ENCODE peak calls at places on chromosomes 11 and 22, in six cellular contexts. I is Peyer's patch, N is aorta, J is SK-N-SH, C is endodermal cell, X is adrenal gland. R is an unnamed sample.

GRCh38 chr11:106305458-106305857 is 228.0 kb downstream of the AASDHPPT start:
- DNase-seq in J (no peak), N (no peak), X (no peak), C (no peak), I (no peak), R (no peak)

GRCh38 chr11:66860449-66860831 is 3.6 kb downstream of the LRFN4 start:
- DNase-seq in J (no peak), I (no peak), C (peak; percentile 74), X (no peak), N (no peak), R (no peak)

GRCh38 chr22:48592488-48592887 is 1235.2 kb downstream of the BRD1 start:
- DNase-seq in N (no peak), X (no peak), I (no peak), J (no peak), C (no peak), R (no peak)

GRCh38 chr11:19698493-19699292 is 13.9 kb upstream of the NAV2 start:
- DNase-seq in N (no peak), X (no peak), C (no peak), I (no peak), J (no peak), R (no peak)

GRCh38 chr11:79940165-79940564 is 499.3 kb upstream of the TENM4 start:
- DNase-seq in N (no peak), X (no peak), C (peak; percentile 70), I (no peak), J (no peak), R (no peak)

GRCh38 chr22:39182478-39183030 is 30.1 kb upstream of the CBX7 start:
- DNase-seq in I (no peak), N (peak; percentile 16), J (no peak), X (no peak), C (no peak), R (no peak)

GRCh38 chr11:115869780-115870431 is 365.7 kb upstream of the CADM1 start:
- DNase-seq in I (no peak), C (peak; percentile 89), X (no peak), J (peak; percentile 55), N (no peak), R (peak; percentile 46)

GRCh38 chr11:71447791-71448256 is 369 bp downstream of the DHCR7 start:
- DNase-seq in X (peak; percentile 74), N (no peak), J (peak; percentile 79), I (peak; percentile 66), C (no peak), R (no peak)

GRCh38 chr11:69437001-69437875 is 44.2 kb upstream of the LINC01488 start:
- DNase-seq in X (no peak), I (no peak), N (peak; percentile 70), J (no peak), C (peak; percentile 94), R (peak; percentile 94)

GRCh38 chr11:11230802-11231562 is 122.1 kb downstream of the CSNK2A3 start:
- DNase-seq in J (peak; percentile 36), I (no peak), X (no peak), C (peak; percentile 87), N (no peak), R (no peak)

GRCh38 chr11:72781313-72782080 is 12.3 kb downstream of the STARD10 start:
- DNase-seq in X (peak; percentile 56), I (peak; percentile 70), C (peak; percentile 82), J (peak; percentile 92), N (peak; percentile 85), R (no peak)

DNA sequence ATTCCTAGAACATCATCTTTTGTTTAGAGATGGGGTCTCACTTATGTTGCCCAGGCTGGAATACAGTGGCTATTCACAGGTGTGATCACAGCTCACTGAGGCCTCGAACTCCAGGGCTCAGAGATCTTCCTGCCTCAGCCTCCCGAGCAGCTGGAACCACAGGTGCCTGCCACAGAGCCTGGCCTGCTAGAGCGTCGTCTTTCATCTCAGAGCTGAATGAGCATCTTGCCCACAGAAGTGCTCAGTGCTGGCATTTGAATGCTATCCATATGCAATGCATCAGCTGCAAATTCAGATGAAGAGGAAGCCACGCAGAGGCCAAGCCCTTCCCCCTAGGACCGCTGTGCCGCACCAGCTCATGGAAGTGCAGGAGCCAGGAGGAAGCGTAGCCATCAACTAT is 4.5 kb upstream of the ST14 start:
- DNase-seq in C (no peak), J (no peak), N (no peak), X (no peak), I (no peak), R (no peak)
- H3K4me1 ChIP-seq in C (peaks cover 1% of the 10 kb centered on the region), J (peaks cover 3% of the 10 kb centered on the region), N (no peaks in the 10 kb centered on the region), X (peaks cover 3% of the 10 kb centered on the region), I (no peaks in the 10 kb centered on the region), R (peaks cover 8% of the 10 kb centered on the region)

GRCh38 chr11:130636672-130637463 is 188.4 kb downstream of the ADAMTS15 start:
- DNase-seq in N (no peak), X (no peak), J (no peak), I (no peak), C (no peak), R (peak; percentile 45)
- H3K27ac ChIP-seq in N (no peak overlapping the region), X (no peak overlapping the region), J (no peak overlapping the region), I (no peak overlapping the region), C (no peak overlapping the region), R (peak overlapping the region; percentile 23)

GRCh38 chr11:2649848-2650247 is 49.9 kb downstream of the KCNQ1OT1 start:
- DNase-seq in I (no peak), N (no peak), C (no peak), J (no peak), X (no peak), R (no peak)

GRCh38 chr11:2651054-2651617 is 48.7 kb downstream of the KCNQ1OT1 start:
- DNase-seq in I (no peak), N (no peak), X (no peak), C (no peak), J (peak; percentile 1), R (no peak)

GRCh38 chr11:2651826-2652237 is 48.0 kb downstream of the KCNQ1OT1 start:
- DNase-seq in J (peak; percentile 73), N (no peak), X (no peak), C (no peak), I (no peak), R (peak; percentile 38)

GRCh38 chr11:2649400-2649799 is 50.4 kb downstream of the KCNQ1OT1 start:
- DNase-seq in C (no peak), J (no peak), I (no peak), N (no peak), X (no peak), R (no peak)

GRCh38 chr11:2650343-2650867 is 49.4 kb downstream of the KCNQ1OT1 start:
- DNase-seq in J (no peak), X (no peak), N (no peak), I (no peak), C (no peak), R (no peak)
- H3K9me3 ChIP-seq in J (peaks cover 26% of the 10 kb centered on the region), X (no peaks in the 10 kb centered on the region), N (peaks cover 31% of the 10 kb centered on the region), I (peaks cover 10% of the 10 kb centered on the region), C (peaks cover 86% of the 10 kb centered on the region), R (peaks cover 64% of the 10 kb centered on the region)

DNA sequence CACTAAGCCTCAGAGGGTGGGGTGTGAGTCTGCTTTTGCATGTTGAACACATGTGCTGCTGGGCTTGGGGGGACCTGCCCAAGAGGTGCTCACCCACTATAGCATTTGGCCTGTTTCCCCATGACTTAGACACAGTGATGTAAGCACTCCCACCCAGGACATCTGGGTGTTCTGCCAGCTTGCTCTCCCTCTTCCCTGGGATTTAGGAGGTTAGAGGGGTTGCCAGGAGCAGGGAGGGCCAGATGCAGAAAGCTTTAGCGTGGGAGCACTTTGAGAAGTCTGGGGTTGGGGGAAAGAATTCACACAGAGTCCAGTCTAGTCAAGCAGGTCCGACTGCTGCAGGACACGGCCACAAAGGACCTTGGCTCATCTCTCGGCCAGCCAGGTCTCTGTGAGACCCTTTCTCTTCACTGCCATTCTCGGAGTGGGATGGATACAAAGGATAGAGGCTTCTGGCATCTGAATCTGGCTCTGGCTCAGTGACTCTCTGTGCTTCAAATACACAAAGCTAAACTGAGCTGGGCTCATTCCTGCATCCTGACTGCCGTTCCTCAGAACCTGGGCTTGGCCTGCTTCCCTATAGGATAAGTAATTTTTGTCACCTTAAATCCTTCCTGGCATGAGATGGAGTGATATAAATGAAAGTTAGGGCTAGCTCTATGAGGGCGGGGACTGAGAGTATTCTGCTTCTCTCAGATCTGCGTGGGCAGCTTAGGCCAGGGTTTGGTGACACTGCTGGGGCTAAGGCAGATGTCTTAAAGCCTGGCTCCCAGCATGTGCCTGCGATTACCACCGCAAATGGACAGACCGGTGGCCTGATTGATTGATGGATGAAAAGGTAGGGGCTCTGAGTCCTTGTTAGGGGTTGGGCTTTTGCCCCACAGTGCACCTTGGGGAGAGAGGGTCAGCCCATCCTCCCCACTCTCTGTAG is 14.5 kb downstream of the USP2 start:
- DNase-seq in I (no peak), N (peak; percentile 51), X (no peak), C (peak; percentile 38), J (no peak), R (no peak)
- H3K4me1 ChIP-seq in I (peaks cover 4% of the 10 kb centered on the region), N (no peaks in the 10 kb centered on the region), X (peaks cover 71% of the 10 kb centered on the region), C (peaks cover 20% of the 10 kb centered on the region), J (peaks cover 30% of the 10 kb centered on the region), R (no peaks in the 10 kb centered on the region)

DNA sequence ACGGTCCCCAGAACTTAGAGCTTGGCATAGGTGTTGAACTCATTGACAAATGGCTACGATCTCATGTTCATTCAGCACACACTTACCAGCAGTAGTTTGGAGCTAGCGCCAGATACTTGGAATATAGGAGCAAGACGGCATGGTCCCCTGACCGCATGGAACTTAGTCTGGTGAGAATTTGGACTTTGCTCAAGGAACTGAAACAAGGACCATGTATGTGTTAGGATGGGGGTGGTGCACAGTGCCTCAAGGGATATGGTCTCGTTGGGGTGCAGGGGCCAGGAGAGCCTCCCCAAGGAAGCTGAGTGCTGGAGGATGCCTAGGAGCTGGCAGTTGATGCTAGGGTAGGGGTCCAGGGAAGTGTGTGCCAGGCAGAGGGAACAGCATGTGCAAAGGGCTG is 119.2 kb downstream of the KIAA1671 start:
- DNase-seq in X (no peak), C (no peak), J (no peak), I (no peak), N (no peak), R (no peak)
- H3K27ac ChIP-seq in X (no peak overlapping the region), C (no peak overlapping the region), J (no peak overlapping the region), I (no peak overlapping the region), N (peak overlapping the region; percentile 38), R (no peak overlapping the region)

R was measured in SJSA1.